ENCODE peak calls at places on chromosomes 3 and 15, in five cellular contexts. One of them, this sample, is unnamed.

GRCh38 chr3:186406669-186407635 is 44.9 kb upstream of the DGKG start:
- DNase-seq in CD4-positive, alpha-beta T cell: no peak
- DNase-seq in pancreas: peak; percentile 22
- DNase-seq in AG09319: no peak
- DNase-seq in RWPE2: no peak
- DNase-seq in this sample: no peak

GRCh38 chr3:123695731-123696640 is 111.1 kb upstream of the HACD2 start:
- DNase-seq in AG09319: no peak
- DNase-seq in pancreas: no peak
- DNase-seq in RWPE2: no peak
- DNase-seq in CD4-positive, alpha-beta T cell: no peak
- DNase-seq in this sample: no peak

GRCh38 chr3:50971487-50971924 is 296.8 kb downstream of the DOCK3 start:
- DNase-seq in CD4-positive, alpha-beta T cell: peak; percentile 20
- DNase-seq in AG09319: peak; percentile 8
- DNase-seq in RWPE2: no peak
- DNase-seq in pancreas: no peak
- DNase-seq in this sample: no peak

GRCh38 chr3:136562031-136562430 is 190.1 kb downstream of the STAG1 start:
- DNase-seq in CD4-positive, alpha-beta T cell: no peak
- DNase-seq in AG09319: no peak
- DNase-seq in pancreas: no peak
- DNase-seq in RWPE2: no peak
- DNase-seq in this sample: no peak

GRCh38 chr15:44199393-44199792 is 4.3 kb upstream of the FRMD5 start:
- DNase-seq in RWPE2: no peak
- DNase-seq in CD4-positive, alpha-beta T cell: no peak
- DNase-seq in pancreas: no peak
- DNase-seq in AG09319: no peak
- DNase-seq in this sample: no peak

GRCh38 chr15:61099030-61099800 is 129.9 kb downstream of the RORA start:
- DNase-seq in CD4-positive, alpha-beta T cell: no peak
- DNase-seq in pancreas: no peak
- DNase-seq in RWPE2: no peak
- DNase-seq in AG09319: no peak
- DNase-seq in this sample: no peak

GRCh38 chr3:30426319-30426993 is 179.9 kb upstream of the TGFBR2 start:
- DNase-seq in RWPE2: no peak
- DNase-seq in pancreas: no peak
- DNase-seq in CD4-positive, alpha-beta T cell: no peak
- DNase-seq in AG09319: no peak
- DNase-seq in this sample: no peak

GRCh38 chr15:34927726-34928125 is 41.8 kb downstream of the AQR start:
- DNase-seq in RWPE2: no peak
- DNase-seq in pancreas: no peak
- DNase-seq in AG09319: no peak
- DNase-seq in CD4-positive, alpha-beta T cell: no peak
- DNase-seq in this sample: no peak

GRCh38 chr3:162586591-162586990 is 1090.0 kb downstream of the OTOL1 start:
- DNase-seq in AG09319: no peak
- DNase-seq in CD4-positive, alpha-beta T cell: no peak
- DNase-seq in RWPE2: no peak
- DNase-seq in pancreas: no peak
- DNase-seq in this sample: no peak

GRCh38 chr3:128486692-128487537 is 6.1 kb downstream of the GATA2 start:
- DNase-seq in pancreas: no peak
- DNase-seq in CD4-positive, alpha-beta T cell: no peak
- DNase-seq in RWPE2: no peak
- DNase-seq in AG09319: no peak
- DNase-seq in this sample: peak; percentile 65

GRCh38 chr3:194369522-194370279 is at the start of gene LRRC15:
- DNase-seq in pancreas: no peak
- DNase-seq in CD4-positive, alpha-beta T cell: no peak
- DNase-seq in AG09319: no peak
- DNase-seq in RWPE2: no peak
- DNase-seq in this sample: no peak

GRCh38 chr15:55234104-55234799 is 37.5 kb upstream of the RSL24D1 start:
- DNase-seq in CD4-positive, alpha-beta T cell: no peak
- DNase-seq in RWPE2: no peak
- DNase-seq in pancreas: no peak
- DNase-seq in AG09319: no peak
- DNase-seq in this sample: no peak

GRCh38 chr15:95326689-95327525 is 1003.6 kb upstream of the NR2F2 start:
- DNase-seq in RWPE2: no peak
- DNase-seq in pancreas: no peak
- DNase-seq in AG09319: no peak
- DNase-seq in CD4-positive, alpha-beta T cell: no peak
- DNase-seq in this sample: peak; percentile 50

GRCh38 chr15:40344631-40345120 is 3.9 kb upstream of the CCDC9B start:
- DNase-seq in CD4-positive, alpha-beta T cell: peak; percentile 61
- DNase-seq in RWPE2: peak; percentile 77
- DNase-seq in AG09319: no peak
- DNase-seq in pancreas: peak; percentile 58
- DNase-seq in this sample: no peak

GRCh38 chr15:80971143-80971542 is 18.5 kb downstream of the MESD start:
- DNase-seq in RWPE2: no peak
- DNase-seq in AG09319: no peak
- DNase-seq in pancreas: no peak
- DNase-seq in CD4-positive, alpha-beta T cell: no peak
- DNase-seq in this sample: no peak
- TF ChIP-seq CTCF in RWPE2: no peak
- TF ChIP-seq CTCF in AG09319: no peak
- TF ChIP-seq CTCF in pancreas: no peak
- TF ChIP-seq CTCF in CD4-positive, alpha-beta T cell: no peak
- TF ChIP-seq CTCF in this sample: no peak

GRCh38 chr3:12141350-12141749 is 17.4 kb downstream of the TIMP4 start:
- DNase-seq in CD4-positive, alpha-beta T cell: no peak
- DNase-seq in RWPE2: no peak
- DNase-seq in AG09319: no peak
- DNase-seq in pancreas: no peak
- DNase-seq in this sample: no peak

GRCh38 chr3:12135029-12135634 is 23.6 kb downstream of the TIMP4 start:
- DNase-seq in AG09319: peak; percentile 24
- DNase-seq in CD4-positive, alpha-beta T cell: peak; percentile 45
- DNase-seq in RWPE2: no peak
- DNase-seq in pancreas: peak; percentile 44
- DNase-seq in this sample: peak; percentile 47

GRCh38 chr3:12136371-12136770 is 22.3 kb downstream of the TIMP4 start:
- DNase-seq in pancreas: no peak
- DNase-seq in RWPE2: no peak
- DNase-seq in AG09319: no peak
- DNase-seq in CD4-positive, alpha-beta T cell: no peak
- DNase-seq in this sample: no peak

GRCh38 chr3:12139111-12139511 is 19.6 kb downstream of the TIMP4 start:
- DNase-seq in pancreas: no peak
- DNase-seq in CD4-positive, alpha-beta T cell: no peak
- DNase-seq in RWPE2: no peak
- DNase-seq in AG09319: peak; percentile 32
- DNase-seq in this sample: no peak

GRCh38 chr3:12138044-12138443 is 20.7 kb downstream of the TIMP4 start:
- DNase-seq in AG09319: no peak
- DNase-seq in CD4-positive, alpha-beta T cell: no peak
- DNase-seq in RWPE2: no peak
- DNase-seq in pancreas: no peak
- DNase-seq in this sample: no peak
- TF ChIP-seq CTCF in AG09319: peak; percentile 46
- TF ChIP-seq CTCF in CD4-positive, alpha-beta T cell: no peak
- TF ChIP-seq CTCF in RWPE2: peak; percentile 65
- TF ChIP-seq CTCF in pancreas: no peak
- TF ChIP-seq CTCF in this sample: no peak

GRCh38 chr3:117444175-117444574 is 734.6 kb downstream of the TUSC7 start:
- DNase-seq in AG09319: no peak
- DNase-seq in CD4-positive, alpha-beta T cell: no peak
- DNase-seq in pancreas: no peak
- DNase-seq in RWPE2: no peak
- DNase-seq in this sample: no peak

GRCh38 chr3:117441851-117442250 is 732.3 kb downstream of the TUSC7 start:
- DNase-seq in pancreas: no peak
- DNase-seq in CD4-positive, alpha-beta T cell: no peak
- DNase-seq in AG09319: no peak
- DNase-seq in RWPE2: no peak
- DNase-seq in this sample: no peak

GRCh38 chr3:117435481-117435880 is 725.9 kb downstream of the TUSC7 start:
- DNase-seq in CD4-positive, alpha-beta T cell: no peak
- DNase-seq in pancreas: no peak
- DNase-seq in AG09319: no peak
- DNase-seq in RWPE2: no peak
- DNase-seq in this sample: no peak

GRCh38 chr3:117443014-117443413 is 733.4 kb downstream of the TUSC7 start:
- DNase-seq in pancreas: no peak
- DNase-seq in RWPE2: no peak
- DNase-seq in AG09319: no peak
- DNase-seq in CD4-positive, alpha-beta T cell: no peak
- DNase-seq in this sample: no peak

GRCh38 chr3:117439812-117440211 is 730.2 kb downstream of the TUSC7 start:
- DNase-seq in CD4-positive, alpha-beta T cell: no peak
- DNase-seq in pancreas: no peak
- DNase-seq in AG09319: no peak
- DNase-seq in RWPE2: no peak
- DNase-seq in this sample: no peak
- TF ChIP-seq CTCF in CD4-positive, alpha-beta T cell: no peak
- TF ChIP-seq CTCF in pancreas: peak; percentile 38
- TF ChIP-seq CTCF in AG09319: peak; percentile 27
- TF ChIP-seq CTCF in RWPE2: peak; percentile 36
- TF ChIP-seq CTCF in this sample: no peak

DNA sequence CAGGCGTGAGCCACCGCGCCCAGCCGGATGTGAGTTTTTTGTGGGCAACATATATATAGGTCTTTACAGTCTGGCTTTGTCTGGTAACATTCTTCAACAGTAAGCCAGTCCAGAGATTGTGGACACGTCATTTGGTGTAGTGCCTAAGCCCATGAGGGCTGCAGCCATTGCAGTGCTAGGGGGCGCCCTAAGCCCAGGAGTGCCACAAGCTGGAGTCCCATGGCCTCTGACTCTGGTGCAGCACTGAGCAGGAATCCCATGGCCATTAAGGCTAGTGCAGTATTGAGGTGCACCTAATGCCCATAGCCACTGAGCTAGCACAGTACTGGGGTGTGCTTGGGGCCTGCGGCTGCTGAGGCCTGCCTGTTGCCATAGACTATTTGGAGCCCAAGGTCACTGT is 136.4 kb upstream of the NDN start:
- DNase-seq in CD4-positive, alpha-beta T cell: no peak
- DNase-seq in RWPE2: no peak
- DNase-seq in pancreas: no peak
- DNase-seq in AG09319: no peak
- DNase-seq in this sample: no peak
- TF ChIP-seq CTCF in CD4-positive, alpha-beta T cell: no peak
- TF ChIP-seq CTCF in RWPE2: peak; percentile 10
- TF ChIP-seq CTCF in pancreas: no peak
- TF ChIP-seq CTCF in AG09319: no peak
- TF ChIP-seq CTCF in this sample: no peak

DNA sequence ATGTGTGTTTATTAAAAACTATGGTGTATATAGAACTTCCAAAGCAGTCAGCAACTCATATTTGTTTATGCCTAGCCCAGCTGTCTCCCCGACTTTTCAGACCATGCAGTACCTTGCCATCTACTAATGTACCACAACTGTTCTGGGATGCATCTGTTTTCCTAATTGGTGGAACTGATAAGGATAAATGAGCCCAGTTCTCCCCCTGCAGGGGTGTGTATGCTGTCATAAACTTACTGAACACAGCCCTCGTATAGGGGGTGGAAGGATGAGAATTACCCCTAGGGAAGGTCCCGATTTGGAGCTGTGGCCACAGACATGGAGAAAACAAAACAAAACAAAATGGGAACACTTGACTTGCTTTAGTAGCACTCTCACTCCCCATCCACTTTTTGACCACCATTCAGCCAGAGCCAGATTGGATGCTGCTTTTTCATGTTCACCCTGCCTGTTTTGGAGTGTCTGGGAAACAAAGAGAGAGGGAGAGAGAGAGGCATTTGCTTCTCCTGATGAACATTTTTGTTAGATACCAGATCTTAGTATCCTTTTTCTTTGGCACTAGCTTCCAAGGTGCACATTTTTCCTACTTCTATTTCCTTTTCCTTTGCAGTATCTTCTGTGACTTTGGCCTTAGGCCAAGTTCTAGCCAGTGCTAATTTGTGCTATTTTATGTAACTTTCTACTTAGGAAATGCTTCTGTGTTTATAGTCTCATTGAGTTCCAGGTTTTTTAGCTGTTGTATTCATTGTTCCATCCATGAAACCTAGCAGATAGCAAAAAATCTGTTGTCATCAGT is 29.1 kb downstream of the CADM2 start:
- DNase-seq in RWPE2: no peak
- DNase-seq in AG09319: no peak
- DNase-seq in pancreas: no peak
- DNase-seq in CD4-positive, alpha-beta T cell: no peak
- DNase-seq in this sample: no peak
- TF ChIP-seq CTCF in RWPE2: no peak
- TF ChIP-seq CTCF in AG09319: no peak
- TF ChIP-seq CTCF in pancreas: no peak
- TF ChIP-seq CTCF in CD4-positive, alpha-beta T cell: no peak
- TF ChIP-seq CTCF in this sample: no peak

GRCh38 chr3:24363242-24363641 is 131.4 kb downstream of the THRB start:
- DNase-seq in CD4-positive, alpha-beta T cell: no peak
- DNase-seq in RWPE2: no peak
- DNase-seq in pancreas: peak; percentile 37
- DNase-seq in AG09319: no peak
- DNase-seq in this sample: no peak

GRCh38 chr3:24364359-24364758 is 130.3 kb downstream of the THRB start:
- DNase-seq in RWPE2: no peak
- DNase-seq in AG09319: no peak
- DNase-seq in CD4-positive, alpha-beta T cell: no peak
- DNase-seq in pancreas: no peak
- DNase-seq in this sample: no peak

GRCh38 chr3:24367216-24367615 is 127.4 kb downstream of the THRB start:
- DNase-seq in RWPE2: no peak
- DNase-seq in CD4-positive, alpha-beta T cell: no peak
- DNase-seq in AG09319: no peak
- DNase-seq in pancreas: no peak
- DNase-seq in this sample: no peak

GRCh38 chr3:24367681-24368264 is 126.9 kb downstream of the THRB start:
- DNase-seq in CD4-positive, alpha-beta T cell: no peak
- DNase-seq in AG09319: no peak
- DNase-seq in RWPE2: no peak
- DNase-seq in pancreas: no peak
- DNase-seq in this sample: no peak

GRCh38 chr3:24365168-24365567 is 129.5 kb downstream of the THRB start:
- DNase-seq in pancreas: peak; percentile 79
- DNase-seq in CD4-positive, alpha-beta T cell: no peak
- DNase-seq in AG09319: peak; percentile 74
- DNase-seq in RWPE2: peak; percentile 79
- DNase-seq in this sample: no peak
- TF ChIP-seq CTCF in pancreas: no peak
- TF ChIP-seq CTCF in CD4-positive, alpha-beta T cell: no peak
- TF ChIP-seq CTCF in AG09319: peak; percentile 33
- TF ChIP-seq CTCF in RWPE2: peak; percentile 29
- TF ChIP-seq CTCF in this sample: no peak

This sample was measured in mesothelial cell of epicardium.